ENCODE peak calls at places on chromosomes 12 and 14, in nine cellular contexts. Q is neural progenitor cell, M is right lobe of liver, Y is pancreas, P is cardiac muscle cell, B is NT2/D1, R is ovary, X is psoas muscle, F is heart left ventricle. I is an unnamed sample. For H3K9me3 and H3K4me1, the result is how much of the 10 kb centered on the place peaks cover.

GRCh38 chr12:47850153-47851084 is 30.7 kb upstream of the HDAC7 start:
- DNase-seq in M (no peak), X (no peak), Q (peak), Y (no peak), P (no peak), F (no peak), R (no peak), B (no peak), I (peak)

GRCh38 chr12:3991798-3992580 is 118.8 kb upstream of the PARP11 start:
- DNase-seq in B (no peak), F (no peak), P (no peak), Y (no peak), M (no peak), R (no peak), Q (no peak), X (no peak), I (no peak)

GRCh38 chr14:56603648-56604047 is 24.1 kb downstream of the TMEM260 start:
- DNase-seq in Y (no peak), X (no peak), M (no peak), P (peak), F (no peak), Q (no peak), R (no peak), B (no peak), I (no peak)

GRCh38 chr12:11641522-11641921 is 8.0 kb upstream of the ETV6 start:
- DNase-seq in Q (no peak), Y (no peak), B (no peak), X (no peak), P (no peak), R (no peak), M (no peak), F (no peak), I (no peak)

GRCh38 chr14:66288511-66288910 is 197.7 kb upstream of the CCDC196 start:
- DNase-seq in R (no peak), F (no peak), Y (no peak), M (no peak), X (no peak), B (no peak), Q (no peak), P (no peak), I (no peak)

GRCh38 chr14:52954346-52955214 is 3.7 kb upstream of the FERMT2 start:
- DNase-seq in Y (no peak), P (peak), B (no peak), F (no peak), X (no peak), R (no peak), M (no peak), Q (no peak), I (no peak)

GRCh38 chr14:22770481-22771187 is 4.1 kb downstream of the OXA1L start:
- DNase-seq in F (no peak), R (peak), Y (no peak), M (no peak), Q (no peak), P (no peak), X (no peak), B (no peak), I (no peak)

GRCh38 chr12:27031531-27031930 is 9.2 kb downstream of the MED21 start:
- DNase-seq in R (no peak), B (no peak), Q (no peak), F (no peak), Y (no peak), P (no peak), X (no peak), M (no peak), I (no peak)

GRCh38 chr14:90760591-90761316 is 55.5 kb downstream of the TTC7B start:
- DNase-seq in F (no peak), R (no peak), P (peak), Q (peak), X (no peak), Y (no peak), B (no peak), M (no peak), I (peak)

GRCh38 chr14:70755655-70756054 is 53.7 kb downstream of the MAP3K9 start:
- DNase-seq in X (no peak), Q (no peak), B (no peak), P (no peak), M (no peak), R (no peak), F (no peak), Y (no peak), I (no peak)

GRCh38 chr14:39393289-39393688 is 38.9 kb downstream of the FBXO33 start:
- DNase-seq in B (no peak), P (no peak), F (no peak), R (no peak), X (no peak), Q (no peak), M (no peak), Y (no peak), I (no peak)

GRCh38 chr14:72443256-72443655 is 450.6 kb downstream of the DPF3 start:
- DNase-seq in M (no peak), R (no peak), P (no peak), F (no peak), X (no peak), Y (no peak), B (no peak), Q (no peak), I (no peak)

GRCh38 chr14:56686416-56686815 is 106.8 kb downstream of the TMEM260 start:
- DNase-seq in B (peak), M (peak), P (no peak), X (no peak), Y (no peak), Q (peak), R (no peak), F (peak), I (peak)

GRCh38 chr12:60100150-60100549 is 504.3 kb downstream of the SLC16A7 start:
- DNase-seq in M (no peak), R (no peak), Q (no peak), F (no peak), X (no peak), Y (no peak), B (no peak), P (no peak), I (no peak)

GRCh38 chr12:111035578-111036301 is 115.4 kb upstream of the MYL2 start:
- DNase-seq in X (no peak), F (no peak), P (no peak), R (no peak), B (no peak), Y (no peak), M (no peak), Q (peak), I (peak)

GRCh38 chr14:104998801-104999200 is 13.2 kb downstream of the CLBA1 start:
- DNase-seq in X (peak), F (peak), B (no peak), R (no peak), M (no peak), Q (no peak), Y (no peak), P (no peak), I (no peak)

GRCh38 chr14:75522919-75523318 is 650 bp downstream of the BATF start:
- DNase-seq in M (no peak), F (no peak), Q (no peak), X (no peak), R (no peak), P (no peak), B (no peak), Y (no peak), I (no peak)

GRCh38 chr12:42728770-42729531 is 139.4 kb upstream of the PRICKLE1 start:
- DNase-seq in P (no peak), Q (no peak), M (no peak), F (no peak), Y (no peak), R (no peak), B (no peak), X (no peak), I (no peak)
- H3K4me3 ChIP-seq in P (no peak), Q (no peak), M (no peak), F (no peak), Y (no peak), R (no peak), B (no peak), X (no peak), I (peak)

GRCh38 chr14:95533822-95534221 is 1.0 kb upstream of the GLRX5 start:
- DNase-seq in M (no peak), Y (no peak), F (no peak), P (peak), B (no peak), X (peak), Q (peak), R (no peak), I (peak)
- H3K9me3 ChIP-seq in M (under half), Y (under half), F (under half), P (under half), B (under half), X (under half), Q (under half), R (under half), I (under half)

GRCh38 chr12:108832730-108833354 is 24.5 kb downstream of the SSH1 start:
- DNase-seq in F (no peak), Q (no peak), B (no peak), M (no peak), X (no peak), R (no peak), P (peak), Y (no peak), I (no peak)

GRCh38 chr12:108831309-108831991 is 25.9 kb downstream of the SSH1 start:
- DNase-seq in B (no peak), F (no peak), P (no peak), Q (no peak), M (no peak), R (no peak), Y (no peak), X (no peak), I (no peak)

GRCh38 chr12:108832208-108832607 is 25.2 kb downstream of the SSH1 start:
- DNase-seq in M (no peak), R (no peak), P (no peak), B (no peak), X (no peak), F (no peak), Y (no peak), Q (no peak), I (no peak)

GRCh38 chr12:108833757-108834472 is 23.5 kb downstream of the SSH1 start:
- DNase-seq in Y (no peak), M (peak), R (no peak), B (no peak), X (peak), F (peak), Q (no peak), P (peak), I (no peak)

DNA sequence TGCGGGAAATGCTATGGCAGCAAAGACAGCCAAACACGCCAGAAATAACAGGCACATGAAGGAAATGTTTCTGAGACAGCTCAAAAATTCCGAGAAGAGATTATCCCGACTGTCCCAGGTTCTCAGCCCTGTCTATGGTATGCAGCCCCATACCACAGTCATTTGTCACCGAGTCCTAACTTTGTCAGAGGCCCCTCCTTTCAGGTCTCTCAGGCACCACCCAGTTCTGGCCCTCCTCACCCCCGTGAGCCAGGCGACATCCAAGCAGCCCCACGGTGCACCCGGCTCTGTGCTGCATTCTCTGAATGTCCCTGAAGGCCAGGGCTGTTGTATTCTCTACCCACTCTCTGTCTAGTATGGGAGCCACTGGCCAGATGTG is 24.0 kb downstream of the SSH1 start:
- DNase-seq in F (peak), P (peak), M (no peak), Y (no peak), X (peak), R (no peak), B (peak), Q (no peak), I (peak)
- H3K4me1 ChIP-seq in F (half or more), P (under half), M (under half), Y (under half), X (half or more), R (under half), B (under half), Q (under half), I (under half)

DNA sequence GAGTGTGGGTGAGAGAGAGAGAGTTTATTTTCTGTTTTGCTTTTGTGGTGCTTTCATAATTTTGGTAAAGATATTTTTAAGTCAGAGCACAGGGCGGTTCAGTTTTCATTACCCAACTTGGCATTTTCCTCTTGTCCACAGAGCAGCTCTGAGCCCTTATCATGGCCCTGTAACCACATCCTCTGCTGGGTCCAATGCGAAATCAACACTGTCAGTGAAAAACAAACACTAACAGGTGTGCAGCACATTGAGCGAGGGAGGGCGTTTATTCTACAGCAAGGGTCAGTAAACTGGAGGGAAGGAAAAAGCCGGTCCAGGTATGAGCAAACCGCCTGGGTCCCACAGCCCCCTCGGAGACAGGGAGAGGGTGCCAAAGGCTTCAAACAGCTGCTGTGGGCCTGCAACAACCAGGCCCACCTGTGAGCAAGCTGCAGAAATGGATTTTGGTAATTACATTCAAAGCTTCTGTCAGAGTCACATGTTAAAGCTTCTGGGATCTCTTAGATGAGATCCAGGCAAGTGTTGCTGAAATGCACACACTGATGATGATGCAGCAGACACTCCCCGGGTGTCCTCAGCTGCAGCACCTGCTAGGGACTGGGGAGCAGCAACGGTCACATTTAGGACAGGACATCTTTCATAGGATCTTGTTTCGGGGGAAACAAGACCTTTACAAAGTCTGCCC is 132.7 kb upstream of the DYRK2 start:
- DNase-seq in F (peak), B (no peak), P (peak), X (no peak), M (no peak), Q (no peak), Y (no peak), R (no peak), I (peak)
- H3K4me3 ChIP-seq in F (no peak), B (no peak), P (no peak), X (peak), M (no peak), Q (no peak), Y (no peak), R (no peak), I (no peak)

DNA sequence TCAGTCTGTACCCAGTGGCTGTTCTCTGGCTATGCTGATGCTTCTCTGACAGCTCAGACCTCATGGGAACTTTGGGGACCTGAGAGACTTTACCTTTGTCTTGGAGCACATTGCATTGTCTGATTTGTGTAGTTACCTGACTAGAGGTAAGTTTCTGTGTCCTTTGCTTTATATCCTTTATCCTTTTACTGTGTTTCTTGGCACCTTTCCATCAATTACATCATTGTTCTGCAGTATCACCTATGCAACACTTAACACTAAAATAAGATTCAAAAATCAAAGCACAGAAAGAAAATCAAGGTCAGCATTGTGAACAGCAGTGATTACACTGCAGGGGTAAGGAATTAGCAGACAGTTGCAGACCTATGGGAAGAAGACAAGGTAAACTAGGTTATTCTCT is 43.8 kb downstream of the SLC35F4 start:
- DNase-seq in F (no peak), R (no peak), X (no peak), M (no peak), B (no peak), P (no peak), Y (no peak), Q (no peak), I (no peak)
- H3K9me3 ChIP-seq in F (under half), R (under half), X (under half), M (under half), B (under half), P (under half), Y (under half), Q (under half), I (under half)